ENCODE peak calls at places on chromosome 18, in four cellular contexts. B, R, I and N are unnamed samples.
A peak's percentile ranks its signal among the peaks of the same experiment; 100 is the strongest.

GRCh38 chr18:34723143-34723542 is 13.0 kb downstream of the DTNA start:
- DNase-seq in R (no peak), B (no peak), I (no peak), N (no peak)

GRCh38 chr18:14189858-14190257 is 57.6 kb upstream of the ZNF519 start:
- DNase-seq in R (no peak), B (no peak), I (no peak), N (no peak)

GRCh38 chr18:32242395-32242794 is 52.6 kb downstream of the MEP1B start:
- DNase-seq in I (no peak), B (no peak), R (no peak), N (no peak)

GRCh38 chr18:70672581-70672980 is 383.7 kb downstream of the SOCS6 start:
- DNase-seq in R (no peak), B (peak; percentile 27), I (no peak), N (no peak)

GRCh38 chr18:12034241-12035100 is 53.2 kb downstream of the IMPA2 start:
- DNase-seq in I (no peak), R (no peak), B (no peak), N (no peak)

GRCh38 chr18:12049983-12050811 is 43.4 kb upstream of the ANKRD62 start:
- DNase-seq in R (no peak), B (no peak), I (no peak), N (no peak)

GRCh38 chr18:52615943-52616342 is 275.9 kb downstream of the DCC start:
- DNase-seq in I (no peak), R (no peak), B (no peak), N (no peak)

GRCh38 chr18:76721207-76721996 is 101.0 kb upstream of the ZNF236 start:
- DNase-seq in B (peak; percentile 71), R (no peak), I (no peak), N (no peak)

GRCh38 chr18:26566874-26567273 is 18.5 kb upstream of the KCTD1 start:
- DNase-seq in B (no peak), I (no peak), R (no peak), N (no peak)

GRCh38 chr18:23861326-23861725 is 153.2 kb upstream of the TTC39C start:
- DNase-seq in B (no peak), R (no peak), I (no peak), N (no peak)

GRCh38 chr18:2653467-2653866 is 2.1 kb upstream of the SMCHD1 start:
- DNase-seq in R (no peak), I (no peak), B (no peak), N (no peak)

GRCh38 chr18:76572517-76573247 is 77.6 kb upstream of the ZNF516 start:
- DNase-seq in R (no peak), I (no peak), B (no peak), N (no peak)

GRCh38 chr18:8952796-8953760 is 149.4 kb upstream of the NDUFV2 start:
- DNase-seq in I (no peak), R (no peak), B (no peak), N (no peak)

GRCh38 chr18:24990548-24991219 is 361.3 kb downstream of the ZNF521 start:
- DNase-seq in I (no peak), R (no peak), B (no peak), N (no peak)

GRCh38 chr18:76441668-76442412 is 53.2 kb downstream of the ZNF516 start:
- DNase-seq in B (no peak), I (no peak), R (no peak), N (no peak)

GRCh38 chr18:13562494-13563029 is 163.8 kb downstream of the FAM210A start:
- DNase-seq in I (no peak), R (no peak), B (no peak), N (no peak)

GRCh38 chr18:24227976-24228660 is 89.3 kb downstream of the CABYR start:
- DNase-seq in B (no peak), R (no peak), I (no peak), N (no peak)

GRCh38 chr18:50297621-50298442 is 10.3 kb upstream of the CXXC1 start:
- DNase-seq in R (peak; percentile 80), I (no peak), B (peak; percentile 74), N (peak; percentile 51)

GRCh38 chr18:5463390-5463789 is 80.4 kb downstream of the EPB41L3 start:
- DNase-seq in I (no peak), R (peak; percentile 54), B (no peak), N (no peak)

GRCh38 chr18:58934356-58934755 is 69.7 kb downstream of the ZNF532 start:
- DNase-seq in R (no peak), I (no peak), B (no peak), N (no peak)

GRCh38 chr18:43888601-43889000 is 611.3 kb upstream of the SYT4 start:
- DNase-seq in I (no peak), R (no peak), B (no peak), N (no peak)

GRCh38 chr18:63992751-63993150 is 22.9 kb downstream of the SERPINB8 start:
- DNase-seq in R (no peak), B (no peak), I (no peak), N (no peak)

GRCh38 chr18:63997606-63998005 is 27.7 kb downstream of the SERPINB8 start:
- DNase-seq in B (no peak), R (no peak), I (no peak), N (no peak)

GRCh38 chr18:63997041-63997440 is 27.2 kb downstream of the SERPINB8 start:
- DNase-seq in R (no peak), I (no peak), B (no peak), N (no peak)

GRCh38 chr18:63999871-64000270 is 30.0 kb downstream of the SERPINB8 start:
- DNase-seq in B (no peak), I (no peak), R (no peak), N (no peak)

GRCh38 chr18:63994783-63995399 is 25.0 kb downstream of the SERPINB8 start:
- DNase-seq in R (no peak), I (peak; percentile 22), B (peak; percentile 52), N (peak; percentile 55)
- TF ChIP-seq CTCF in R (peak; percentile 87), I (peak; percentile 86), B (peak; percentile 80), N (peak; percentile 86)

GRCh38 chr18:66553824-66554223 is 50.1 kb downstream of the CDH19 start:
- DNase-seq in R (no peak), B (no peak), I (no peak), N (no peak)

GRCh38 chr18:66548747-66549146 is 55.1 kb downstream of the CDH19 start:
- DNase-seq in B (no peak), R (no peak), I (no peak), N (no peak)
- TF ChIP-seq CTCF in B (no peak), R (no peak), I (peak; percentile 22), N (peak; percentile 29)

GRCh38 chr18:28013064-28013463 is 163.9 kb downstream of the CDH2 start:
- DNase-seq in B (no peak), R (no peak), I (no peak), N (no peak)
- TF ChIP-seq CTCF in B (no peak), R (peak; percentile 54), I (peak; percentile 47), N (peak; percentile 60)

DNA sequence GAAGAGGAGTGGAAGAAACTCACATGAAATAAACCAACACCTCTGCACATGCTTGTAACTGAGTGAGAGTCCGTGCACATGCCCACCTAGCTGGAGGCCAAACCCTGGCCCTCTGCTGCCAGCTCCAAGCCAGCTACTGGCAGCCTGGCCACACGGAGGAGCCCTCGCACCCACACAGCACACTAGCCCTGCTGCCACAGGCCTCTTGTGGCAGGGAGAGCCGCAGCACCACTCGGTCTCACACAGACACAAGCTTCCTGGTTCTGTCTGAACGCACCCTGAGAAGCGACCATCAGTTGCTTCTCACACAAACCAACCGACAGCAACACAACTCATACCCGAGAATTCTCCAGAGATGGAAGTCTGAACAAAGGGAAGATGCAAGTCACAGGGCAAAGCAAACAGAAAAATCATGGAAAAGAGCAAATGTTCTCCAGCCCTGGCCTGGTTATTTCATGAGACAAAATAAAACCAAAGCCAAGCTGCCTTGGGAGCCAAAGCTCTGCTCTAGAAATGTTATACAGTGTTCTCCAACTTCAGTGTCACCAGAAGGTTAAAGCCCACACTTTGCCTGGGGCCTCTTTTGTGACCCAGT is 65.1 kb downstream of the FBXO15 start:
- DNase-seq in I (peak; percentile 30), R (peak; percentile 28), B (peak; percentile 60), N (peak; percentile 28)
- TF ChIP-seq CTCF in I (peak; percentile 67), R (peak; percentile 53), B (no peak), N (peak; percentile 54)

GRCh38 chr18:22168360-22168921 is 948 bp upstream of the GATA6 start:
- DNase-seq in R (no peak), I (no peak), B (no peak), N (peak; percentile 25)
- TF ChIP-seq CTCF in R (no peak), I (peak; percentile 8), B (no peak), N (no peak)

DNA sequence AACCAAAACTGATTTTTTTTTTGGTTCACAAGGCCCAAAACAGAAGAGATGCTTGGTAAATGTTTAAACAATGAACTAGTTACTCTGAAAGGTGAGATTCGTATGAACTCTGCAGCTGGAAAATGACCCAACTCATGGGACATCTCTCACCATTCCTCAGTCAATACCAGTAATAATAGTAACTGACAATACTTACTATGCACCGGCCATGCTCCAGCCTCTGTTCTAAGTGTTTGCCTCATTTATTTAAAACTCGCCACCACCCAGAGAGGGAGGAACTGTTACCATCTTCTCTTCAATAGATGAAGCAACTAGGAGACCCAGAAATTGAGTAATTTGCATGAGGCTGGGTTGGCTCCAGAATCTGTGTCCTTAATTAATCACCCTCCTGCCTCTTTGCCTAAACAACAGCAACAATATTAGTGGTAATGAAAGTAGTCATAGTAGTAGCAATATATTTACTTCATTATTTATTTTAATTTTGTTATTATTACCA is 130.4 kb downstream of the CTIF start:
- DNase-seq in I (no peak), R (no peak), B (no peak), N (no peak)
- TF ChIP-seq CTCF in I (no peak), R (no peak), B (no peak), N (peak; percentile 4)

DNA sequence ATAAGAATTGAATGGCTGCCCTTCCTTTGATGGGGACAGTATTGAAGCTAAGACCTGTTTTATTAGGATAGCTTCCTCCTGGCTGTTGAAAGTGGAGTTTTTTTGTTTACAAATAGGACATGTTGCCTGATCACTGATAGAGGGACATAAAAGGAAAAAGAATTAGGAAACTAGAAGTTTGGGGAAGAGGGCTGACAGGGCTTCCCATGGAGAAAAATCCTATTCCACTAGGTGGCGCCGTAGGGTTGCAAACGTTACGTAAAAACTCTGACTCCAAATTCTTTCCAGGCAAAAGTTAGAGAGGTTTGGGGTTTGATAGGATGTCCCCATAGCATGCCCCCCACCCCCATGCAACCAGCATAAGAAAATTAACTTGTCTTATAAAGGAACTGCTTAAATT is 11.1 kb upstream of the RBFA start:
- DNase-seq in B (no peak), R (no peak), I (no peak), N (no peak)
- TF ChIP-seq CTCF in B (no peak), R (no peak), I (peak; percentile 24), N (peak; percentile 58)